ENCODE peak calls at places on chromosomes 4 and X, in ten cellular contexts. G is GM12891; T is stimulated activated CD4-positive, alpha-beta T cell treated with anti-CD3 and anti-CD28 coated beads, Interleukin-2, amount 100 ng/mL, for 48 hours; A is mesenteric fat pad; V is HEK293T; D is effector memory CD4-positive, alpha-beta T cell; E is omental fat pad; L is hippocampal formation; I is activated CD8-positive, alpha-beta memory T cell treated with anti-CD3 and anti-CD28 coated beads for 48 hours; Z is Caki2. Q is an unnamed sample.

GRCh38 chr4:74499986-74500781 is 55.2 kb downstream of the AREG start:
- DNase-seq in G (no peak), T (no peak), A (no peak), V (no peak), D (no peak), E (no peak), L (no peak), I (no peak), Z (no peak), Q (no peak)

GRCh38 chr4:19026281-19026680 is 1004.7 kb upstream of the LCORL start:
- DNase-seq in G (no peak), T (no peak), A (no peak), V (no peak), D (no peak), E (no peak), L (peak; percentile 53), I (no peak), Z (peak; percentile 52), Q (no peak)

GRCh38 chrX:122739770-122740169 is 444.3 kb upstream of the GRIA3 start:
- DNase-seq in G (no peak), T (no peak), A (no peak), V (no peak), D (no peak), E (no peak), L (no peak), I (no peak), Z (no peak), Q (no peak)

GRCh38 chr4:171524913-171525312 is 288.3 kb upstream of the GALNTL6 start:
- DNase-seq in G (no peak), T (no peak), A (no peak), V (no peak), D (no peak), E (no peak), L (no peak), I (no peak), Z (no peak), Q (no peak)

GRCh38 chrX:53474707-53475106 is 40.5 kb upstream of the HSD17B10 start:
- DNase-seq in G (no peak), T (no peak), A (no peak), V (no peak), D (no peak), E (no peak), L (no peak), I (no peak), Z (no peak), Q (no peak)

GRCh38 chrX:24186986-24187385 is 37.5 kb downstream of the ZFX start:
- DNase-seq in G (no peak), T (no peak), A (no peak), V (no peak), D (no peak), E (no peak), L (no peak), I (no peak), Z (no peak), Q (no peak)

GRCh38 chr4:37453361-37454262 is 209.1 kb downstream of the NWD2 start:
- DNase-seq in G (peak; percentile 58), T (peak; percentile 27), A (no peak), V (peak; percentile 69), D (peak; percentile 0), E (peak; percentile 29), L (peak; percentile 45), I (peak; percentile 8), Z (peak; percentile 76), Q (no peak)

GRCh38 chrX:132181364-132181763 is 37.9 kb downstream of the RAP2C start:
- DNase-seq in G (no peak), T (no peak), A (no peak), V (no peak), D (no peak), E (no peak), L (no peak), I (no peak), Z (no peak), Q (no peak)

GRCh38 chrX:17377047-17377692 is 2.2 kb downstream of the NHS start:
- DNase-seq in G (no peak), T (no peak), A (no peak), V (no peak), D (no peak), E (no peak), L (no peak), I (no peak), Z (peak; percentile 69), Q (no peak)

GRCh38 chr4:3834921-3835521 is 68.8 kb downstream of the ADRA2C start:
- DNase-seq in G (no peak), T (no peak), A (no peak), V (no peak), D (no peak), E (no peak), L (no peak), I (no peak), Z (no peak), Q (no peak)

GRCh38 chr4:181376058-181376457 is 867.1 kb upstream of the TENM3 start:
- DNase-seq in G (no peak), T (no peak), A (no peak), V (no peak), D (no peak), E (no peak), L (no peak), I (no peak), Z (no peak), Q (no peak)

GRCh38 chr4:121049072-121049599 is 23.2 kb downstream of the NDNF start:
- DNase-seq in G (no peak), T (no peak), A (no peak), V (no peak), D (no peak), E (no peak), L (no peak), I (no peak), Z (no peak), Q (no peak)

GRCh38 chr4:66564901-66565648 is 894.8 kb upstream of the EPHA5 start:
- DNase-seq in G (no peak), T (no peak), A (no peak), V (peak; percentile 60), D (no peak), E (no peak), L (no peak), I (no peak), Z (no peak), Q (no peak)

GRCh38 chr4:2954358-2955185 is 8.6 kb downstream of the NOP14 start:
- DNase-seq in G (no peak), T (peak; percentile 71), A (no peak), V (no peak), D (peak; percentile 47), E (no peak), L (no peak), I (peak; percentile 72), Z (no peak), Q (no peak)